ENCODE peak calls at places on chromosomes 6 and 20, in eight cellular contexts. One of them, this sample, is unnamed.

GRCh38 chr6:13474360-13474759 is 13.0 kb downstream of the GFOD1 start:
- DNase-seq in right lobe of liver: no peak
- DNase-seq in cardiac fibroblast: peak
- DNase-seq in AG10803: peak
- DNase-seq in hepatocyte: no peak
- DNase-seq in astrocyte of the spinal cord: no peak
- DNase-seq in WTC11: no peak
- DNase-seq in endothelial cell: no peak
- DNase-seq in this sample: no peak

GRCh38 chr20:51061646-51062045 is 38.7 kb upstream of the KCNG1 start:
- DNase-seq in right lobe of liver: no peak
- DNase-seq in cardiac fibroblast: no peak
- DNase-seq in AG10803: no peak
- DNase-seq in hepatocyte: no peak
- DNase-seq in astrocyte of the spinal cord: no peak
- DNase-seq in WTC11: no peak
- DNase-seq in endothelial cell: no peak
- DNase-seq in this sample: no peak

GRCh38 chr6:128394171-128394570 is 126.2 kb downstream of the PTPRK start:
- DNase-seq in right lobe of liver: no peak
- DNase-seq in cardiac fibroblast: no peak
- DNase-seq in AG10803: peak
- DNase-seq in hepatocyte: no peak
- DNase-seq in astrocyte of the spinal cord: no peak
- DNase-seq in WTC11: no peak
- DNase-seq in endothelial cell: no peak
- DNase-seq in this sample: no peak

GRCh38 chr20:31475032-31475431 is at the start of the genes DEFB124 and REM1:
- DNase-seq in right lobe of liver: peak
- DNase-seq in cardiac fibroblast: no peak
- DNase-seq in AG10803: no peak
- DNase-seq in hepatocyte: no peak
- DNase-seq in astrocyte of the spinal cord: no peak
- DNase-seq in WTC11: peak
- DNase-seq in endothelial cell: no peak
- DNase-seq in this sample: no peak

GRCh38 chr6:15484115-15484514 is 178.7 kb downstream of the DTNBP1 start:
- DNase-seq in right lobe of liver: no peak
- DNase-seq in cardiac fibroblast: no peak
- DNase-seq in AG10803: no peak
- DNase-seq in hepatocyte: no peak
- DNase-seq in astrocyte of the spinal cord: no peak
- DNase-seq in WTC11: no peak
- DNase-seq in endothelial cell: no peak
- DNase-seq in this sample: no peak

GRCh38 chr6:144360401-144360800 is 75.3 kb downstream of the UTRN start:
- DNase-seq in right lobe of liver: no peak
- DNase-seq in cardiac fibroblast: no peak
- DNase-seq in AG10803: no peak
- DNase-seq in hepatocyte: no peak
- DNase-seq in astrocyte of the spinal cord: no peak
- DNase-seq in WTC11: no peak
- DNase-seq in endothelial cell: no peak
- DNase-seq in this sample: no peak

GRCh38 chr6:91482498-91482897 is 895.6 kb upstream of the MAP3K7 start:
- DNase-seq in right lobe of liver: no peak
- DNase-seq in cardiac fibroblast: no peak
- DNase-seq in AG10803: no peak
- DNase-seq in hepatocyte: no peak
- DNase-seq in astrocyte of the spinal cord: no peak
- DNase-seq in WTC11: no peak
- DNase-seq in endothelial cell: no peak
- DNase-seq in this sample: no peak

GRCh38 chr6:36863670-36864540 is 10.7 kb downstream of the PPIL1 start:
- DNase-seq in right lobe of liver: no peak
- DNase-seq in cardiac fibroblast: no peak
- DNase-seq in AG10803: no peak
- DNase-seq in hepatocyte: no peak
- DNase-seq in astrocyte of the spinal cord: no peak
- DNase-seq in WTC11: no peak
- DNase-seq in endothelial cell: no peak
- DNase-seq in this sample: no peak

GRCh38 chr20:23266530-23267398 is 83.8 kb upstream of the NXT1 start:
- DNase-seq in right lobe of liver: no peak
- DNase-seq in cardiac fibroblast: no peak
- DNase-seq in AG10803: no peak
- DNase-seq in hepatocyte: no peak
- DNase-seq in astrocyte of the spinal cord: no peak
- DNase-seq in WTC11: no peak
- DNase-seq in endothelial cell: no peak
- DNase-seq in this sample: no peak

GRCh38 chr6:84764332-84765049 is at the start of gene TBX18:
- DNase-seq in right lobe of liver: peak
- DNase-seq in cardiac fibroblast: peak
- DNase-seq in AG10803: peak
- DNase-seq in hepatocyte: peak
- DNase-seq in astrocyte of the spinal cord: peak
- DNase-seq in WTC11: peak
- DNase-seq in endothelial cell: peak
- DNase-seq in this sample: peak

GRCh38 chr6:68559716-68560115 is 75.4 kb upstream of the ADGRB3 start:
- DNase-seq in right lobe of liver: no peak
- DNase-seq in cardiac fibroblast: no peak
- DNase-seq in AG10803: no peak
- DNase-seq in hepatocyte: no peak
- DNase-seq in astrocyte of the spinal cord: peak
- DNase-seq in WTC11: no peak
- DNase-seq in endothelial cell: peak
- DNase-seq in this sample: no peak
- TF ChIP-seq CTCF in right lobe of liver: no peak
- TF ChIP-seq CTCF in cardiac fibroblast: no peak
- TF ChIP-seq CTCF in AG10803: no peak
- TF ChIP-seq CTCF in hepatocyte: no peak
- TF ChIP-seq CTCF in astrocyte of the spinal cord: no peak
- TF ChIP-seq CTCF in WTC11: no peak
- TF ChIP-seq CTCF in endothelial cell: no peak
- TF ChIP-seq CTCF in this sample: no peak

GRCh38 chr20:24604966-24605365 is 135.5 kb downstream of the SYNDIG1 start:
- DNase-seq in right lobe of liver: no peak
- DNase-seq in cardiac fibroblast: no peak
- DNase-seq in AG10803: no peak
- DNase-seq in hepatocyte: no peak
- DNase-seq in astrocyte of the spinal cord: no peak
- DNase-seq in WTC11: no peak
- DNase-seq in endothelial cell: no peak
- DNase-seq in this sample: no peak

GRCh38 chr20:24603454-24603853 is 134.0 kb downstream of the SYNDIG1 start:
- DNase-seq in right lobe of liver: no peak
- DNase-seq in cardiac fibroblast: no peak
- DNase-seq in AG10803: no peak
- DNase-seq in hepatocyte: no peak
- DNase-seq in astrocyte of the spinal cord: no peak
- DNase-seq in WTC11: no peak
- DNase-seq in endothelial cell: no peak
- DNase-seq in this sample: no peak

GRCh38 chr20:24598346-24598745 is 128.9 kb downstream of the SYNDIG1 start:
- DNase-seq in right lobe of liver: no peak
- DNase-seq in cardiac fibroblast: no peak
- DNase-seq in AG10803: no peak
- DNase-seq in hepatocyte: no peak
- DNase-seq in astrocyte of the spinal cord: no peak
- DNase-seq in WTC11: no peak
- DNase-seq in endothelial cell: no peak
- DNase-seq in this sample: no peak

GRCh38 chr20:24605937-24606455 is 136.6 kb downstream of the SYNDIG1 start:
- DNase-seq in right lobe of liver: no peak
- DNase-seq in cardiac fibroblast: no peak
- DNase-seq in AG10803: no peak
- DNase-seq in hepatocyte: no peak
- DNase-seq in astrocyte of the spinal cord: no peak
- DNase-seq in WTC11: no peak
- DNase-seq in endothelial cell: no peak
- DNase-seq in this sample: no peak

DNA sequence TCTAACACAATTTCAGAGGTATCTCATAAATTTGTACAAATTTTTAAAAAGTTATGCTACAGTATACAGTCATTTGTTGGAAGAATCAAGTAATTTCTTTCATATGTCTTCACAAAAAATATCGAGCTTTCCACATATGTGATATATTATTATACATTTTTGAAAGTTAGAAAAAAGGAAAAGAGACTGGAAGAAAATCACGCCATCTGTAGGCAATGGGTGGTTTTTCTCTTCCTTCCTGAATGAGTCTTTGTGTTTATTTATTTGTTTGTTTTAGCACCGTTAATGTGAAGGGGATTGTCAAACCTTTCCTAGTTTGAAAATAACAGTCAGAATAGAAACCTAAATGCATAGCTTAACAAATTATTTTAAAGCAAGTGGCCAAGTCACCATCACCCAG is 130.6 kb downstream of the SYNDIG1 start:
- DNase-seq in right lobe of liver: no peak
- DNase-seq in cardiac fibroblast: no peak
- DNase-seq in AG10803: no peak
- DNase-seq in hepatocyte: no peak
- DNase-seq in astrocyte of the spinal cord: no peak
- DNase-seq in WTC11: no peak
- DNase-seq in endothelial cell: no peak
- DNase-seq in this sample: no peak
- TF ChIP-seq CTCF in right lobe of liver: no peak
- TF ChIP-seq CTCF in cardiac fibroblast: no peak
- TF ChIP-seq CTCF in AG10803: no peak
- TF ChIP-seq CTCF in hepatocyte: no peak
- TF ChIP-seq CTCF in astrocyte of the spinal cord: no peak
- TF ChIP-seq CTCF in WTC11: no peak
- TF ChIP-seq CTCF in endothelial cell: no peak
- TF ChIP-seq CTCF in this sample: no peak

GRCh38 chr20:36141310-36141709 is 13.2 kb upstream of the EPB41L1 start:
- DNase-seq in right lobe of liver: no peak
- DNase-seq in cardiac fibroblast: no peak
- DNase-seq in AG10803: no peak
- DNase-seq in hepatocyte: no peak
- DNase-seq in astrocyte of the spinal cord: no peak
- DNase-seq in WTC11: no peak
- DNase-seq in endothelial cell: no peak
- DNase-seq in this sample: no peak
- TF ChIP-seq CTCF in right lobe of liver: no peak
- TF ChIP-seq CTCF in cardiac fibroblast: no peak
- TF ChIP-seq CTCF in AG10803: no peak
- TF ChIP-seq CTCF in hepatocyte: no peak
- TF ChIP-seq CTCF in astrocyte of the spinal cord: no peak
- TF ChIP-seq CTCF in WTC11: no peak
- TF ChIP-seq CTCF in endothelial cell: no peak
- TF ChIP-seq CTCF in this sample: no peak

DNA sequence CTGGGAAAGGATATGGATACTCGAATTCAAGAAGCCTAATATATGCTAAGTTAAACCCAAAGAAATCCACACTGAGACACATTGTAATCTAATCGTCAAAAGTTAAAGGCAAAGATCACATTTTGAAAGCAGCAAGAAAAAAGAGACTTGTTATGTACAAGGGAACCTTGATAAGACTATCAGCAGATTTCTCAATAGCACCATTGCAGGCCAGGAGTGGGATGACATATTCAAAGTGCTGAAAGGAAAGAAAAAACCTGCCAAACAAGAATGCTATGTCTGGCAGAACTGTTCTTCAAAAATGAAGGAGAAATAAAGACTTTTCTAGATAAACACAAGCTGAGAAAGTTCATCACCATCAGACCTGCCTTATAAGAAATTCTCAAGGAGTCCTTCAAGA is 75.2 kb downstream of the COL21A1 start:
- DNase-seq in right lobe of liver: no peak
- DNase-seq in cardiac fibroblast: no peak
- DNase-seq in AG10803: no peak
- DNase-seq in hepatocyte: no peak
- DNase-seq in astrocyte of the spinal cord: no peak
- DNase-seq in WTC11: no peak
- DNase-seq in endothelial cell: no peak
- DNase-seq in this sample: no peak
- TF ChIP-seq CTCF in right lobe of liver: no peak
- TF ChIP-seq CTCF in cardiac fibroblast: no peak
- TF ChIP-seq CTCF in AG10803: no peak
- TF ChIP-seq CTCF in hepatocyte: no peak
- TF ChIP-seq CTCF in astrocyte of the spinal cord: no peak
- TF ChIP-seq CTCF in WTC11: no peak
- TF ChIP-seq CTCF in endothelial cell: no peak
- TF ChIP-seq CTCF in this sample: no peak

GRCh38 chr6:24273471-24273870 is 84.4 kb downstream of the DCDC2 start:
- DNase-seq in right lobe of liver: no peak
- DNase-seq in cardiac fibroblast: no peak
- DNase-seq in AG10803: peak
- DNase-seq in hepatocyte: no peak
- DNase-seq in astrocyte of the spinal cord: no peak
- DNase-seq in WTC11: no peak
- DNase-seq in endothelial cell: no peak
- DNase-seq in this sample: no peak

GRCh38 chr6:24270011-24270410 is 87.8 kb downstream of the DCDC2 start:
- DNase-seq in right lobe of liver: no peak
- DNase-seq in cardiac fibroblast: no peak
- DNase-seq in AG10803: no peak
- DNase-seq in hepatocyte: no peak
- DNase-seq in astrocyte of the spinal cord: no peak
- DNase-seq in WTC11: no peak
- DNase-seq in endothelial cell: no peak
- DNase-seq in this sample: no peak

GRCh38 chr6:24274441-24275083 is 83.3 kb downstream of the DCDC2 start:
- DNase-seq in right lobe of liver: no peak
- DNase-seq in cardiac fibroblast: peak
- DNase-seq in AG10803: peak
- DNase-seq in hepatocyte: peak
- DNase-seq in astrocyte of the spinal cord: peak
- DNase-seq in WTC11: no peak
- DNase-seq in endothelial cell: no peak
- DNase-seq in this sample: no peak

GRCh38 chr6:24272148-24272547 is 85.7 kb downstream of the DCDC2 start:
- DNase-seq in right lobe of liver: no peak
- DNase-seq in cardiac fibroblast: no peak
- DNase-seq in AG10803: no peak
- DNase-seq in hepatocyte: no peak
- DNase-seq in astrocyte of the spinal cord: no peak
- DNase-seq in WTC11: no peak
- DNase-seq in endothelial cell: no peak
- DNase-seq in this sample: no peak
- TF ChIP-seq CTCF in right lobe of liver: no peak
- TF ChIP-seq CTCF in cardiac fibroblast: no peak
- TF ChIP-seq CTCF in AG10803: no peak
- TF ChIP-seq CTCF in hepatocyte: no peak
- TF ChIP-seq CTCF in astrocyte of the spinal cord: no peak
- TF ChIP-seq CTCF in WTC11: no peak
- TF ChIP-seq CTCF in endothelial cell: no peak
- TF ChIP-seq CTCF in this sample: no peak

DNA sequence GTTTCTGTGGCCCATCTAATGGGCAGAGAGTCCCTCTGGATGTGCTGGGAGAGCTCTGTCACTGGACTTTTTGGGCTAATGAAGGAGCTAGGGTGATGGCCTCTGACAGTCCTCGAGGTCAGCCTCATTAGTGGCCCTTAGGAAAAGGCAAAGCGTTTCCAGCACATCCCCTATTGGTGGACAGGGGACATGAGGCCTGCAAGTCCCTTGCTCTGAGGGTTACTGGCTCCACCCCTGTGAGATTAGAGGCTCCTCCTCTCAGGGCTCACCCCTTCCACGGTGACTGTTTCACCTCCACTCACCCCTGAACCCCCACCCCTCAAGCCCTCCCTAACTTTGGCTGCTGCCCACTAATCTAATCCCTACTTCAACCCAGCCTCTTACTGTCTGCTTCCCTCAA is 12.8 kb upstream of the FANCE start:
- DNase-seq in right lobe of liver: no peak
- DNase-seq in cardiac fibroblast: no peak
- DNase-seq in AG10803: no peak
- DNase-seq in hepatocyte: no peak
- DNase-seq in astrocyte of the spinal cord: no peak
- DNase-seq in WTC11: peak
- DNase-seq in endothelial cell: no peak
- DNase-seq in this sample: no peak
- TF ChIP-seq CTCF in right lobe of liver: no peak
- TF ChIP-seq CTCF in cardiac fibroblast: no peak
- TF ChIP-seq CTCF in AG10803: no peak
- TF ChIP-seq CTCF in hepatocyte: no peak
- TF ChIP-seq CTCF in astrocyte of the spinal cord: no peak
- TF ChIP-seq CTCF in WTC11: no peak
- TF ChIP-seq CTCF in endothelial cell: no peak
- TF ChIP-seq CTCF in this sample: no peak

This sample was measured in D721Med.